ENCODE peak calls at places on chromosomes 3 and 15, in five cellular contexts. H is GM23338, O is stomach, F is transverse colon, D is SK-N-SH. A is an unnamed sample.

GRCh38 chr3:107710851-107711250 is 188.1 kb downstream of the BBX start:
- DNase-seq in H (no peak), O (no peak), F (no peak), D (no peak), A (no peak)

GRCh38 chr3:4524423-4524769 is 31.2 kb downstream of the ITPR1 start:
- DNase-seq in H (no peak), O (peak; percentile 57), F (no peak), D (peak; percentile 50), A (no peak)

GRCh38 chr15:74027688-74028087 is 33.2 kb downstream of the PML start:
- DNase-seq in H (no peak), O (no peak), F (no peak), D (no peak), A (no peak)

GRCh38 chr3:181716916-181717315 is 5.2 kb downstream of the SOX2 start:
- DNase-seq in H (no peak), O (no peak), F (no peak), D (no peak), A (no peak)

GRCh38 chr3:37148208-37148607 is 26.2 kb downstream of the LRRFIP2 start:
- DNase-seq in H (no peak), O (no peak), F (no peak), D (no peak), A (no peak)

GRCh38 chr3:50539887-50540286 is 27.7 kb downstream of the C3orf18 start:
- DNase-seq in H (no peak), O (no peak), F (no peak), D (no peak), A (no peak)

GRCh38 chr15:48388937-48389309 is 57.7 kb downstream of the DUT start:
- DNase-seq in H (no peak), O (no peak), F (no peak), D (no peak), A (no peak)

GRCh38 chr15:68224546-68225250 is 4.8 kb downstream of the CLN6 start:
- DNase-seq in H (no peak), O (peak; percentile 14), F (no peak), D (peak; percentile 15), A (no peak)

GRCh38 chr3:72460215-72461174 is 387.8 kb downstream of the SHQ1 start:
- DNase-seq in H (no peak), O (no peak), F (no peak), D (no peak), A (no peak)

GRCh38 chr15:51726302-51727073 is 11.0 kb downstream of the LYSMD2 start:
- DNase-seq in H (peak; percentile 83), O (no peak), F (peak; percentile 53), D (peak; percentile 77), A (no peak)

GRCh38 chr15:64070965-64071851 is 22.4 kb downstream of the CIAO2A start:
- DNase-seq in H (no peak), O (peak; percentile 58), F (peak; percentile 47), D (no peak), A (peak; percentile 76)

GRCh38 chr3:181446741-181447140 is 265.0 kb upstream of the SOX2 start:
- DNase-seq in H (no peak), O (no peak), F (no peak), D (no peak), A (no peak)

GRCh38 chr3:14602006-14602803 is 49.4 kb upstream of the CCDC174 start:
- DNase-seq in H (peak; percentile 87), O (no peak), F (no peak), D (peak; percentile 83), A (no peak)

GRCh38 chr3:25107918-25108617 is 320.0 kb upstream of the RARB start:
- DNase-seq in H (no peak), O (no peak), F (no peak), D (no peak), A (no peak)

GRCh38 chr3:100340527-100340926 is 6.0 kb downstream of the NIT2 start:
- DNase-seq in H (no peak), O (no peak), F (no peak), D (no peak), A (no peak)

GRCh38 chr15:74220475-74221248 is 15.5 kb upstream of the CCDC33 start:
- DNase-seq in H (no peak), O (no peak), F (no peak), D (no peak), A (no peak)

GRCh38 chr15:68497206-68497910 is 65.4 kb upstream of the ITGA11 start:
- DNase-seq in H (no peak), O (no peak), F (no peak), D (no peak), A (no peak)

GRCh38 chr15:101694261-101694660 is 30.0 kb downstream of the TARS3 start:
- DNase-seq in H (peak; percentile 35), O (no peak), F (no peak), D (no peak), A (no peak)

GRCh38 chr3:2714856-2715255 is 395.3 kb downstream of the IL5RA start:
- DNase-seq in H (no peak), O (no peak), F (no peak), D (no peak), A (no peak)

GRCh38 chr3:43913036-43913435 is 222.3 kb downstream of the ABHD5 start:
- DNase-seq in H (no peak), O (no peak), F (no peak), D (no peak), A (no peak)

DNA sequence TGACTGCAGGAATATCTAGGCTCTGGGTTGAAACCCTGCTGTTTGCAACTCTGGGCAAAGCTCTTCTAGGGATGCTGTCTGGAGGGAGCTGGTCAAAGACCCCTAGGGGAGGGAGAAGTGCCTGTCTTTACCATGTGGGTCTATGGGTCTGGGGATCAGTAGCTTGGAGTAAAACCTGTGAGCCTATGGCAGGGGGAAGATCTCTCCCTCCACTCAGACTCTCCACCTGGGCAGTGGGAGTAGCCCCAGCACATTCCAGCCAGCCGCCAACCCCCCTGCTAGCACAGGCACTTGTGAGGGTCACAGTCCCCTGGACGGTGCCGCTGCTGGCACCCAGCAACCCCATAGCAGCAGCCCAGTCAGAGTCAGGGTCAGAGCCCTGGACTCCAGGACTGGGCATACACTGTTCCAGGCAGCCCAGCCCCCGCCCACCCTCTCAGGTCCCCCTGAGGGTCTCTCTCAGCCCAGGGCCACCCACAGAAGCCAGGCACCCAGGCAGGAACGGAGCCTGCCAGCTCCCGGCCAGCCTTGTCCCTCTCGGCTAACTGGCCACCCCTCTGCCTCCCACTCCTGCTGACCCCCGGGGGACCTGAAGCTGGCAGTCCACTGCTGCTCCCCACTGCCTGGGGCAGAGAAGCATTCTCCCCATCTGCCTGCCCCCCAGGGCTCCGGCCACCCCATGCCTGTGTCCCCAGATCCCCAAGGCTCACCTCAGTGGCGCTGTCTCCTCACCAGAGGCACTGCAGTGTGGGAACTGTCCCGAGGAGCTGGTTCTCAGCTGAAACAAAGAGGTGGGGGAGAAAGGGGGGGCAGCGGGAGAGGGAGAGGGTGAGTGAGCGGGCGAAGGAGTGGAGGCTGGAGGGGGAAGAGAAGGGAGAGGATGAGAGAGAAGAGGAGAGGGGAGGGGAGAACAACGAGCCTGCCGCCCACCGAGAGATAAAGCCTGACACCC is 10.8 kb downstream of the GLYCTK start:
- DNase-seq in H (peak; percentile 59), O (no peak), F (no peak), D (peak; percentile 81), A (no peak)
- TF ChIP-seq POLR2AphosphoS5 in H (no peak), O (no peak), F (no peak), D (no peak), A (no peak)

GRCh38 chr15:75697523-75698398 is 14.9 kb downstream of the CSPG4 start:
- DNase-seq in H (no peak), O (no peak), F (peak; percentile 35), D (no peak), A (no peak)
- TF ChIP-seq POLR2AphosphoS5 in H (no peak), O (no peak), F (peak; percentile 48), D (no peak), A (no peak)

DNA sequence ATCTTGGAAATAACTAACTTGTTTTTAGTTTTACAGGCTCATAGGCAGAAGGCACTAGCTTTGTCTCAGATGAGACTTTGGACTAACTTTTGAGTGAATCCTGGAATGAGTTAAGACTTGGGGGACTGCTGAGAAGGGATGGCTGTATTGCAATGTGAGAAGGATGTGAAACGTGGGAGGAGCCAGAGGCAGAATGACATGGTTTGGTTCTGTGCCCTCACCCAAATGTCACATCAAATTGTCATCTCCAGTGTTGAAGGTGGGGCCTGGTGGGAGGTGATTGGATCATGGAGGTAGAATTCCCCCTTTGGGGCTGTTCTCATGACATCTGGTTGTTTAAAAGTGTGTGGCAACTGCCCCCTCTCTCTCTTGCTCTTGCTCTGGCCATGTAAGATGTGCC is 28.8 kb upstream of the CCDC50 start:
- DNase-seq in H (no peak), O (no peak), F (no peak), D (no peak), A (no peak)
- TF ChIP-seq POLR2AphosphoS5 in H (no peak), O (no peak), F (no peak), D (no peak), A (no peak)

GRCh38 chr15:67125589-67126502 is 60.4 kb downstream of the SMAD3 start:
- DNase-seq in H (no peak), O (peak; percentile 44), F (no peak), D (no peak), A (peak; percentile 96)
- TF ChIP-seq POLR2AphosphoS5 in H (no peak), O (peak; percentile 43), F (peak; percentile 3), D (peak; percentile 80), A (peak; percentile 61)

DNA sequence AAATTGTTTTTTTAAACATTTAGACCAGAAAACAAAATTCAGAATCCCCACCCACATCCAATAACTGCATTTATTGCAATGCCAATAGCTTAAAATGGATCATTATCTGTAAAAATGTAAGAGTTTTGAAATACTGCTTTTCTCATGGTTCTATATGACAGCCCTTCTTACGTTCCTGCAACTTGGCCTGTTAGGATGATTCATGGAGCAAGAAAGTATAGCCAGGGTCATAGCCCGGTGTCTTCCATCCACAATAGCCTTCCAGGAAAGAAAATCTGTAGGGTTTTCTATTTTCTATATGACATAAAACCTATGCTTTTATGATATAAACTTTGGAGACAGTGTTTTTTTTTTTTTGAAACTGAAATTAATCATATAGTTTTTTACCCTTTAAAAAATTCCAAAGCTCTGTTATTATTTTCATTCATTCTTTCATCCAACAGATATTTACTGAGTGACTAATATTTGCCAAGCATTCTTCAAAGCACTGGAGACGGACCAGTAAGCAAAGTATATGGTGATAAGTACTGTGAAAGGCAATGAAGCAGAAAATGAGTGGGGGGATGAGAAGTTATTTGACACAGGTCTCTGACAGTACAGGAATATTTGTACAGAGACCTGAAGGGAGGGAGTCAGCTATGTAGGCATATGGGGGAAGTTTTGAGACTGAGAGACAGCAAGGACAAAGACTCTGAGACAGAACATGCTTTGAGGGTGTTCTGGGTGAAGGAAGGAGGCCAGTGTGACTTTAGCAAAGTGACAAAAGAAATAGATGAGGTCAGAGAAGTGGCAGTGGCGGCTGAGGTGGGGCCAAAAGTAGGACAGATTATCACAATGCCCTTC is 29.0 kb upstream of the SLC2A2 start:
- DNase-seq in H (no peak), O (no peak), F (no peak), D (no peak), A (no peak)
- TF ChIP-seq POLR2AphosphoS5 in H (no peak), O (no peak), F (no peak), D (no peak), A (no peak)

GRCh38 chr3:62051506-62051905 is 321.8 kb downstream of the FEZF2 start:
- DNase-seq in H (peak; percentile 67), O (peak; percentile 58), F (peak; percentile 47), D (peak; percentile 13), A (no peak)
- TF ChIP-seq POLR2AphosphoS5 in H (no peak), O (no peak), F (no peak), D (no peak), A (no peak)

GRCh38 chr3:115146418-115147328 is at the start of gene ZBTB20:
- DNase-seq in H (peak; percentile 77), O (peak; percentile 50), F (peak; percentile 72), D (peak; percentile 84), A (no peak)
- TF ChIP-seq POLR2AphosphoS5 in H (peak; percentile 58), O (peak; percentile 3), F (peak; percentile 54), D (peak; percentile 30), A (peak; percentile 24)